ENCODE peak calls at places on chromosomes 11 and 22, in five cellular contexts. B, X, W, N and H are unnamed samples.

GRCh38 chr11:67608486-67608885 is 1.8 kb downstream of the NDUFV1 start:
- DNase-seq in W (no peak), X (no peak), B (no peak), N (no peak), H (no peak)

GRCh38 chr11:79414644-79415317 is 26.0 kb downstream of the TENM4 start:
- DNase-seq in X (no peak), W (no peak), N (no peak), B (no peak), H (no peak)

GRCh38 chr22:49543876-49544275 is 283.8 kb downstream of the BRD1 start:
- DNase-seq in W (no peak), N (no peak), B (no peak), X (no peak), H (no peak)

GRCh38 chr11:35418847-35419712 is at the start of gene SLC1A2:
- DNase-seq in X (no peak), N (no peak), B (peak), W (peak), H (no peak)

GRCh38 chr11:67671211-67671520 is 3.3 kb downstream of the ALDH3B2 start:
- DNase-seq in N (no peak), B (no peak), W (no peak), X (no peak), H (no peak)

GRCh38 chr11:74669311-74670160 is 61.7 kb downstream of the CHRDL2 start:
- DNase-seq in W (no peak), N (no peak), B (no peak), X (no peak), H (no peak)

GRCh38 chr22:25760848-25761595 is 19.0 kb downstream of the MYO18B start:
- DNase-seq in B (no peak), W (no peak), X (no peak), N (no peak), H (no peak)

GRCh38 chr22:20199906-20200305 is 49.1 kb upstream of the CCDC188 start:
- DNase-seq in N (no peak), W (no peak), B (no peak), X (no peak), H (no peak)